ENCODE peak calls at places on chromosomes 13 and 19, in six cellular contexts. One of them, this sample, is unnamed.
A peak's percentile ranks its signal among the peaks of the same experiment; 100 is the strongest.

GRCh38 chr19:34319785-34320184 is 45.2 kb upstream of the GPI start:
- DNase-seq in HFF-Myc: no peak
- DNase-seq in body of pancreas: no peak
- DNase-seq in ovary: no peak
- DNase-seq in IMR-90: peak; percentile 80
- DNase-seq in fibroblast of mammary gland: peak; percentile 36
- DNase-seq in this sample: peak; percentile 46

GRCh38 chr19:4567584-4568071 is 8.1 kb upstream of the SEMA6B start:
- DNase-seq in fibroblast of mammary gland: peak; percentile 60
- DNase-seq in IMR-90: peak; percentile 20
- DNase-seq in body of pancreas: peak; percentile 60
- DNase-seq in ovary: peak; percentile 53
- DNase-seq in HFF-Myc: no peak
- DNase-seq in this sample: no peak

GRCh38 chr13:59531571-59532091 is 632.1 kb downstream of the DIAPH3 start:
- DNase-seq in IMR-90: peak; percentile 89
- DNase-seq in fibroblast of mammary gland: peak; percentile 45
- DNase-seq in ovary: peak; percentile 51
- DNase-seq in HFF-Myc: peak; percentile 59
- DNase-seq in body of pancreas: peak; percentile 71
- DNase-seq in this sample: peak; percentile 89

GRCh38 chr19:15114153-15114540 is 6.9 kb downstream of the SYDE1 start:
- DNase-seq in fibroblast of mammary gland: peak; percentile 79
- DNase-seq in HFF-Myc: no peak
- DNase-seq in ovary: no peak
- DNase-seq in body of pancreas: no peak
- DNase-seq in IMR-90: peak; percentile 65
- DNase-seq in this sample: peak; percentile 5

GRCh38 chr19:15324791-15325519 is 7.4 kb downstream of the BRD4 start:
- DNase-seq in IMR-90: no peak
- DNase-seq in fibroblast of mammary gland: no peak
- DNase-seq in ovary: no peak
- DNase-seq in HFF-Myc: no peak
- DNase-seq in body of pancreas: peak; percentile 86
- DNase-seq in this sample: no peak

GRCh38 chr13:52903320-52903719 is 54.9 kb upstream of the PCDH8 start:
- DNase-seq in ovary: no peak
- DNase-seq in HFF-Myc: no peak
- DNase-seq in IMR-90: no peak
- DNase-seq in fibroblast of mammary gland: no peak
- DNase-seq in body of pancreas: no peak
- DNase-seq in this sample: no peak

GRCh38 chr19:55442372-55443044 is 592 bp downstream of the SHISA7 start:
- DNase-seq in ovary: no peak
- DNase-seq in IMR-90: no peak
- DNase-seq in HFF-Myc: no peak
- DNase-seq in fibroblast of mammary gland: no peak
- DNase-seq in body of pancreas: no peak
- DNase-seq in this sample: no peak

GRCh38 chr19:7968796-7969559 is 25.5 kb upstream of the TIMM44 start:
- DNase-seq in body of pancreas: no peak
- DNase-seq in fibroblast of mammary gland: peak; percentile 17
- DNase-seq in ovary: no peak
- DNase-seq in IMR-90: no peak
- DNase-seq in HFF-Myc: no peak
- DNase-seq in this sample: no peak

GRCh38 chr19:13018037-13018914 is 23.0 kb downstream of the NFIX start:
- DNase-seq in IMR-90: peak; percentile 35
- DNase-seq in body of pancreas: peak; percentile 46
- DNase-seq in HFF-Myc: no peak
- DNase-seq in fibroblast of mammary gland: peak; percentile 64
- DNase-seq in ovary: peak; percentile 86
- DNase-seq in this sample: peak; percentile 55
- H3K4me3 ChIP-seq in IMR-90: no peak overlapping the region
- H3K4me3 ChIP-seq in body of pancreas: no peak overlapping the region
- H3K4me3 ChIP-seq in HFF-Myc: peak overlapping the region; percentile 16
- H3K4me3 ChIP-seq in fibroblast of mammary gland: no peak overlapping the region
- H3K4me3 ChIP-seq in ovary: peak overlapping the region; percentile 30
- H3K4me3 ChIP-seq in this sample: peak overlapping the region; percentile 29

DNA sequence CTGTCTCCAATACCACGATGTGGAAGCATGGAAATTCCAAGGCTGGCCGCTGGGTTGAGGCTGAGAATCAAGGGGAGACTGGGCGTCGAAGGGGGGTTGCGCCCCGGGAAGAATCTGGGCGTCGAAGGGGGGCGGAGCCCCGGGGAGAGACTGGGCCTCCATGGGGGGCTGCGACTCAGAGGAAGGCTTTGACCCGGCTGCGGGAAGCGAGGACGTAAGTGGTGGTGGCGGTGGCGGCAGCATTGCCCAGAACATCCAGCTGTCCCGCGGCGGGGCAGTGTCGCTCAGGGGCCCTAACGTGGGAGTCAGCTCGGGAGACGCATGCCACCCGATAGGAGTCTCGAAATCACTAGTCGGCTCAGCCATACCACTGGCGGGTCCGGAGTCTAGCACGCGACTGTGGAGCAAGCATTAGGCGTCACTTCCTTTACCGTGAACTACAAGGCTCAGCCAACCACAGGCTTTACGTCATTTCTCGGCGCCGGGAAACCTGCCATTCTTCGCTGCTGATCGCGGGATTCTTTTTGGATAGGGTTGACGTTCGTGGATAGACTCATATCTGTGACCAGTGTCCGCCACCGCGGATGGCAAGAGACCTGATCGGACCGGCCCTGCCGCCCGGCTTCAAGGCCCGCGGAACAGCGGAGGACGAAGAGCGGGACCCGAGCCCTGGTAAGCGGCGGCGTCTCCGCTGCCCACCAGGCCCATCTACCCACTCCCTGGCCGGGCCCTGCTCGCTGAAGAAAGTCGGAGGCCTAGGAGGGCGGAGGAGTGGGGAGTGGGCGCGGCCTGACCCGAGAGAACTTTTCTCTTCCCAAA is at the start of the genes GPALPP1 and NUFIP1:
- DNase-seq in body of pancreas: peak; percentile 96
- DNase-seq in fibroblast of mammary gland: peak; percentile 94
- DNase-seq in ovary: peak; percentile 92
- DNase-seq in IMR-90: peak; percentile 95
- DNase-seq in HFF-Myc: peak; percentile 88
- DNase-seq in this sample: peak; percentile 90
- TF ChIP-seq CTCF in body of pancreas: no peak
- TF ChIP-seq CTCF in fibroblast of mammary gland: no peak
- TF ChIP-seq CTCF in ovary: no peak
- TF ChIP-seq CTCF in IMR-90: no peak
- TF ChIP-seq CTCF in HFF-Myc: no peak
- TF ChIP-seq CTCF in this sample: peak; percentile 13

GRCh38 chr19:3364501-3364858 is 1.9 kb upstream of the NFIC start:
- DNase-seq in IMR-90: no peak
- DNase-seq in body of pancreas: no peak
- DNase-seq in fibroblast of mammary gland: no peak
- DNase-seq in ovary: no peak
- DNase-seq in HFF-Myc: no peak
- DNase-seq in this sample: no peak

GRCh38 chr19:3365093-3365446 is 1.3 kb upstream of the NFIC start:
- DNase-seq in fibroblast of mammary gland: no peak
- DNase-seq in IMR-90: no peak
- DNase-seq in ovary: peak; percentile 35
- DNase-seq in HFF-Myc: no peak
- DNase-seq in body of pancreas: no peak
- DNase-seq in this sample: no peak

GRCh38 chr19:3366104-3366760 is at the start of gene NFIC:
- DNase-seq in fibroblast of mammary gland: peak; percentile 84
- DNase-seq in ovary: peak; percentile 84
- DNase-seq in HFF-Myc: no peak
- DNase-seq in body of pancreas: peak; percentile 82
- DNase-seq in IMR-90: peak; percentile 79
- DNase-seq in this sample: peak; percentile 43

GRCh38 chr19:3366761-3367571 is 583 bp downstream of the NFIC start:
- DNase-seq in fibroblast of mammary gland: no peak
- DNase-seq in HFF-Myc: no peak
- DNase-seq in ovary: peak; percentile 81
- DNase-seq in body of pancreas: peak; percentile 76
- DNase-seq in IMR-90: no peak
- DNase-seq in this sample: no peak

DNA sequence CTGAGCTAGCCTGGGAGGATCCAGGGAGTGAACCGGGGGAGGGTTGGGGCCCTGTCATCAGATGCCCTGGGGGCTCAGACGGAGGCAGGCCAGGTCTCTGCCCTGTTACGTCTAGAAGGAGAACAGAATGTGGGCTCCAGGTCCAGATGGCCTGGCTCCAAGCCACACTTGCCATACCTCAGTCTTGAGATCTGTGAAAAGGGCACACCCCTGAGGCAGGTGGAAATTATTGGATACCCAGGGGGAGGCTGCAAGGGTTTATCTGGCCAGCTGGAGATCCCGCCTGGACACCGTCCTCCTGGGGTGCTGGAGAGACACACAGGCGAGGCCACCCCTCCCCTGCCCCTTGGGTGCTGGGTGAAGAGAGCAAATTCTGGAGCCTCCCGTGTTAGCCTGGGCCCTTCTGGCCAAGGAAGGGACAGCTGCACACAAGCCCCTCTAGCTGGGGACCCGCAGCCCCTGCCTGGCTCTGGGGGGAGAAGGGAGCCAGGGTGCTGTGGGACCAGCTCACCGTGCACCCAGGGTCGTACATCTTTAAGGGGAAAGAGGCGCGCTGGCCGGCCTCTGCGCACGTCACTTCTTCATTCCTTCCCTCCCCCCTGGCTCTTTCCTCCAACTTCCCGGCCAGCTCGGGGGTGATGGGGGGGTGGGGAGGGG is 808 bp upstream of the NFIC start:
- DNase-seq in IMR-90: peak; percentile 66
- DNase-seq in ovary: peak; percentile 69
- DNase-seq in fibroblast of mammary gland: peak; percentile 71
- DNase-seq in body of pancreas: peak; percentile 78
- DNase-seq in HFF-Myc: no peak
- DNase-seq in this sample: no peak
- H3K4me3 ChIP-seq in IMR-90: peak overlapping the region; percentile 89
- H3K4me3 ChIP-seq in ovary: peak overlapping the region; percentile 88
- H3K4me3 ChIP-seq in fibroblast of mammary gland: peak overlapping the region; percentile 82
- H3K4me3 ChIP-seq in body of pancreas: peak overlapping the region; percentile 28
- H3K4me3 ChIP-seq in HFF-Myc: peak overlapping the region; percentile 82
- H3K4me3 ChIP-seq in this sample: peak overlapping the region; percentile 80

DNA sequence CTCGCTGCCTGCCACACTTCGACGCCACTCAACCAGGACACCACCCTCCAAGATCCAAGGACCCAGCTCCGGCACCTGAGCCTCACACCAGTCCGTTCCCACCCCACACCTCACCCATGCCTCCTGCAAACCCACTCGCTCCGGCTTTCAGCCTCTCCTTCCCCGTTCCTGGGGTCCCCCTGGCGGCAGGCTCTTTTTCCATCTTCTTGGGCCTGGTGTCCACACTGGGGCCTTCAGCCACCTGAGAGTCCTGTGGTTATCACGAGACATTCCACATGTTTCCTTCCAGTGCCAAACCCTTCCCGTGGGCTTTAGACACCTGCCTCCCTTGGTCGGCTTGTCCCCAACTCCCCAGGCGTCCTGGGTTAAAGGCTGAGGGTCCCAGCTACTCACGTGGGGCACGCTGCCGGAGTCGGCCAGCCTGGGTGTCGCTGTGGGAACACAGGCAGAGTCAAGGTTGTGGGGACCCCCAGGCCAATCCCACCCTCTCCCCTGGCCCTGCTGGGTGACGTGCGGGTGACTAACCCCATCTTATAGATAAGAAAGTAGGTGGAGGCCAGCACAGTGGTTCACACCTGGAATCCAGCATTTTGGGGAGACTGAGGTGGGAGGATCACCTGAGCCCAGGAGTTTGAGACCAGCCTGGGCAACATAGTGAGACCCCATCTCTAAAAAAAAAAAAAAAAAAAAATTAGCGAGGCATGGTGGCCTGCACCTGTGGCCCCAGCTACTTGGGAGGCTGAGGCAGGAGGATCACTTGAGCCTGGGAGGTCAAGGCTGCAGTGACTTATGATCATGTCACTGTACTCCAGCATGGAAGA is 2.0 kb downstream of the JSRP1 start:
- DNase-seq in ovary: no peak
- DNase-seq in fibroblast of mammary gland: no peak
- DNase-seq in body of pancreas: no peak
- DNase-seq in IMR-90: peak; percentile 23
- DNase-seq in HFF-Myc: no peak
- DNase-seq in this sample: no peak
- TF ChIP-seq CTCF in ovary: no peak
- TF ChIP-seq CTCF in fibroblast of mammary gland: peak; percentile 21
- TF ChIP-seq CTCF in body of pancreas: no peak
- TF ChIP-seq CTCF in IMR-90: peak; percentile 42
- TF ChIP-seq CTCF in HFF-Myc: peak; percentile 28
- TF ChIP-seq CTCF in this sample: peak; percentile 78

This sample was measured in astrocyte of the cerebellum.